ENCODE peak calls at places on chromosomes 2 and 18, in five cellular contexts. N is sigmoid colon, M is transverse colon, J is A549, H is tibial nerve. G is an unnamed sample.

GRCh38 chr18:46340716-46341115 is 236.5 kb downstream of the HAUS1 start:
- DNase-seq in M (no peak), H (no peak), J (no peak), N (peak), G (no peak)

GRCh38 chr18:8257851-8258434 is 351.3 kb upstream of the RAB12 start:
- DNase-seq in J (no peak), N (no peak), H (no peak), M (no peak), G (no peak)

GRCh38 chr2:42756150-42756549 is 7.8 kb downstream of the OXER1 start:
- DNase-seq in J (no peak), H (no peak), N (no peak), M (no peak), G (no peak)

GRCh38 chr2:62547849-62548248 is 41.9 kb upstream of the TMEM17 start:
- DNase-seq in J (no peak), H (no peak), M (no peak), N (no peak), G (no peak)

GRCh38 chr2:65456074-65456473 is 23.7 kb upstream of the SPRED2 start:
- DNase-seq in H (no peak), M (no peak), J (no peak), N (no peak), G (no peak)

GRCh38 chr18:50627594-50628542 is 68.0 kb downstream of the MAPK4 start:
- DNase-seq in M (no peak), N (peak), H (no peak), J (no peak), G (no peak)

GRCh38 chr18:69636529-69637301 is 236.0 kb downstream of the DOK6 start:
- DNase-seq in N (no peak), J (no peak), H (no peak), M (no peak), G (no peak)

GRCh38 chr2:49772299-49772970 is 618.1 kb upstream of the FSHR start:
- DNase-seq in M (no peak), H (no peak), N (no peak), J (no peak), G (no peak)

GRCh38 chr2:46135936-46136335 is 161.3 kb upstream of the EPAS1 start:
- DNase-seq in N (no peak), M (no peak), H (no peak), J (no peak), G (no peak)

GRCh38 chr18:38525039-38525438 is 959.4 kb upstream of the CELF4 start:
- DNase-seq in H (no peak), J (no peak), N (no peak), M (no peak), G (no peak)

GRCh38 chr2:123179526-123179925 is 845.6 kb upstream of the CNTNAP5 start:
- DNase-seq in J (no peak), H (no peak), N (no peak), M (no peak), G (no peak)

GRCh38 chr2:210686401-210686800 is 130.0 kb downstream of the CPS1 start:
- DNase-seq in J (no peak), M (no peak), H (no peak), N (no peak), G (no peak)

GRCh38 chr2:120511546-120512320 is 165.8 kb downstream of the INHBB start:
- DNase-seq in M (no peak), J (no peak), H (no peak), N (peak), G (peak)

GRCh38 chr2:168671932-168672331 is 130.5 kb upstream of the NOSTRIN start:
- DNase-seq in J (no peak), M (no peak), H (no peak), N (no peak), G (no peak)

GRCh38 chr2:203498161-203498560 is 36.9 kb downstream of the RAPH1 start:
- DNase-seq in N (no peak), J (peak), M (no peak), H (no peak), G (no peak)

GRCh38 chr18:51522338-51522737 is 324.9 kb upstream of the MEX3C start:
- DNase-seq in M (no peak), H (no peak), N (no peak), J (no peak), G (no peak)

GRCh38 chr2:215423928-215424540 is 11.8 kb downstream of the FN1 start:
- DNase-seq in N (no peak), M (no peak), H (no peak), J (no peak), G (no peak)

GRCh38 chr2:8103085-8103708 is 578.7 kb upstream of the ID2 start:
- DNase-seq in M (no peak), H (no peak), J (peak), N (no peak), G (no peak)

GRCh38 chr2:155372969-155373368 is 674.5 kb downstream of the KCNJ3 start:
- DNase-seq in H (no peak), N (no peak), M (no peak), J (no peak), G (no peak)

GRCh38 chr18:35694803-35695202 is 113.3 kb downstream of the GALNT1 start:
- DNase-seq in H (no peak), N (no peak), J (no peak), M (no peak), G (no peak)

GRCh38 chr18:35695384-35695783 is 113.8 kb downstream of the GALNT1 start:
- DNase-seq in H (no peak), N (no peak), M (no peak), J (no peak), G (no peak)

GRCh38 chr18:35693829-35694228 is 112.3 kb downstream of the GALNT1 start:
- DNase-seq in H (no peak), N (no peak), M (no peak), J (no peak), G (no peak)

GRCh38 chr18:35696307-35696706 is 114.8 kb downstream of the GALNT1 start:
- DNase-seq in N (no peak), H (no peak), M (no peak), J (no peak), G (no peak)

GRCh38 chr18:35695803-35696202 is 114.3 kb downstream of the GALNT1 start:
- DNase-seq in N (no peak), J (no peak), M (no peak), H (peak), G (no peak)
- TF ChIP-seq EP300 in N (no peak), J (no peak), M (no peak), H (peak), G (no peak)

GRCh38 chr2:240565267-240566202 is 2.7 kb upstream of the RNPEPL1 start:
- DNase-seq in N (peak), M (peak), J (peak), H (peak), G (peak)
- TF ChIP-seq POLR2A in N (no peak), M (peak), J (peak), H (no peak), G (no peak)

GRCh38 chr2:68245066-68245465 is 7.3 kb downstream of the PPP3R1 start:
- DNase-seq in M (no peak), N (no peak), H (no peak), J (no peak), G (no peak)

GRCh38 chr2:68248361-68248760 is 4.0 kb downstream of the PPP3R1 start:
- DNase-seq in M (no peak), H (no peak), N (no peak), J (no peak), G (no peak)

GRCh38 chr2:68240446-68240845 is 11.9 kb downstream of the PPP3R1 start:
- DNase-seq in J (no peak), H (no peak), M (no peak), N (no peak), G (no peak)

GRCh38 chr2:68245672-68246071 is 6.7 kb downstream of the PPP3R1 start:
- DNase-seq in M (no peak), H (no peak), J (no peak), N (no peak), G (no peak)

DNA sequence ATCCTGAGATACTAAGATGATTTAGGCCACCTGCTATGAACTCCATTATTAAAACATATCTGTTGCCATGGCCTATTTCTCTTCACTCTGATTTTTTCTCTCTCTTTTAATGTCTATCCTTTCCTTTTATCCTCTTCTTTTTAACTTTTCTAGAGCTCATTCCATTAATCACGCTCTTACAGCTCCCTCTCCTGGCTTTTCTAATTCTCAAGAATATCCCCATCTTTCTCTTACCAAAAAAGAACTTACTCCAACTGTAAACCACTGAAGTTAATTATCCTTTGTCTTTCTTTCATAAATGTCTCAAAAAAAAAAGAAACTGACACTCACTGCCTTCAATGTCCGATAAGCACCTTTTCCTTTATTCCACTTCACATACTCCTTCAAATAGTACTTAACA is 7.9 kb downstream of the PPP3R1 start:
- DNase-seq in J (no peak), H (no peak), N (no peak), M (no peak), G (no peak)
- TF ChIP-seq CTCF in J (peak), H (no peak), N (no peak), M (no peak), G (no peak)

DNA sequence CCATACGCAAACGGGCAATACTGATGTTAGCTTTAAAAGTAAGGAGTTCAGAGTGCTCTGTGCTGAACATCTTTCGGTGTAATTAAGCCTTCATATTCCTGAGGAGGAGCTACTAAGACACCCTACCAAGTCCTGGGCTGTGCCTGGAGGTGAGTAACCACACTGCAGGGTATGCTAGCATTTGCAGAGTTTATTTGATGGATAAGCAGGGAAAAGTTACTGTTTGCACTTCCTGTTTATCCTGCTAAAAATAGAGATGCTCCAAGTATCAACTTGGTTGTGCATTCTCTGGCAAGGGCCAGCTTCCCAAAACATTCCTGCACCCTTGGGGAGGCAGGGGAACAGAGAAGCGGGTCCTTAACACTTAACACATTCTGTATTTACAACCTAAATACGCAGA is 49.8 kb downstream of the PARD6G start:
- DNase-seq in M (no peak), J (no peak), H (no peak), N (no peak), G (no peak)
- TF ChIP-seq EP300 in M (no peak), J (no peak), H (no peak), N (no peak), G (no peak)

GRCh38 chr2:68303033-68303901 is 16.5 kb downstream of the CNRIP1 start:
- DNase-seq in M (no peak), J (no peak), H (no peak), N (no peak), G (no peak)

GRCh38 chr2:68302281-68302680 is 17.5 kb downstream of the CNRIP1 start:
- DNase-seq in M (no peak), J (no peak), N (no peak), H (no peak), G (no peak)
- TF ChIP-seq POLR2A in M (no peak), J (no peak), N (no peak), H (no peak), G (no peak)

DNA sequence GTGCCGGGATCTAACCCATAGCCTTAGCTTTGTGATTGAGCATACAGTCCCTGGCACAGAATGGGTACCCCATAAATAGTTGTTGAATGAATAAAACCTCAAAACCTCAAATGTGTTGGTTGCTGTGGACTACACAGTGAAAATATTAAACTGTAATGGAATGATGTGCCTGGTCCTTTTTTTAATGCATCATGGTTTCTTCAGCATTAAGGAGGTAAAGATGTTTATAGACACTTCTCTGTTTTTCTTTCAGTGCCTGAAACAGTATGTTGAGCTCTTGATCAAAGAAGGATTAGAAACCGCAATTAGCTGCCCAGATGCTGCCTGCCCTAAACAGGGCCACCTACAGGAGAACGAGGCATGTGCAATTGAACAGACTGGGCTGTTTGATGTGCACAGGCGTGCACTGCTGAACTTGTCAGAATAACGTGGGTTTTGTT is 97.0 kb downstream of the RNF144A start:
- DNase-seq in M (peak), H (no peak), N (no peak), J (no peak), G (no peak)
- TF ChIP-seq CTCF in M (peak), H (no peak), N (peak), J (no peak), G (no peak)

GRCh38 chr2:39531220-39531777 is 94.2 kb upstream of the MAP4K3 start:
- DNase-seq in J (no peak), N (no peak), H (no peak), M (no peak), G (no peak)

GRCh38 chr2:39529836-39530235 is 92.8 kb upstream of the MAP4K3 start:
- DNase-seq in M (no peak), N (no peak), H (no peak), J (no peak), G (no peak)

GRCh38 chr2:39528701-39529100 is 91.6 kb upstream of the MAP4K3 start:
- DNase-seq in J (no peak), H (no peak), N (no peak), M (no peak), G (no peak)

GRCh38 chr2:39532933-39533332 is 95.8 kb upstream of the MAP4K3 start:
- DNase-seq in N (no peak), M (no peak), J (no peak), H (no peak), G (no peak)

GRCh38 chr2:39530423-39530866 is 93.4 kb upstream of the MAP4K3 start:
- DNase-seq in M (no peak), N (no peak), J (no peak), H (no peak), G (no peak)
- TF ChIP-seq EP300 in M (no peak), N (no peak), J (no peak), H (no peak), G (no peak)

GRCh38 chr18:63949068-63949737 is at the start of gene HMSD:
- DNase-seq in H (peak), J (peak), M (peak), N (no peak), G (peak)
- TF ChIP-seq POLR2A in H (no peak), J (no peak), M (no peak), N (no peak), G (no peak)

GRCh38 chr2:220101902-220102301 is 474.5 kb downstream of the SLC4A3 start:
- DNase-seq in J (no peak), H (no peak), N (no peak), M (no peak), G (no peak)

GRCh38 chr2:220107380-220107791 is 480.0 kb downstream of the SLC4A3 start:
- DNase-seq in H (no peak), N (no peak), J (no peak), M (no peak), G (no peak)

GRCh38 chr2:220106065-220106464 is 478.6 kb downstream of the SLC4A3 start:
- DNase-seq in N (no peak), J (no peak), H (no peak), M (no peak), G (no peak)

GRCh38 chr2:220103596-220103995 is 476.2 kb downstream of the SLC4A3 start:
- DNase-seq in J (no peak), M (no peak), N (no peak), H (no peak), G (no peak)

DNA sequence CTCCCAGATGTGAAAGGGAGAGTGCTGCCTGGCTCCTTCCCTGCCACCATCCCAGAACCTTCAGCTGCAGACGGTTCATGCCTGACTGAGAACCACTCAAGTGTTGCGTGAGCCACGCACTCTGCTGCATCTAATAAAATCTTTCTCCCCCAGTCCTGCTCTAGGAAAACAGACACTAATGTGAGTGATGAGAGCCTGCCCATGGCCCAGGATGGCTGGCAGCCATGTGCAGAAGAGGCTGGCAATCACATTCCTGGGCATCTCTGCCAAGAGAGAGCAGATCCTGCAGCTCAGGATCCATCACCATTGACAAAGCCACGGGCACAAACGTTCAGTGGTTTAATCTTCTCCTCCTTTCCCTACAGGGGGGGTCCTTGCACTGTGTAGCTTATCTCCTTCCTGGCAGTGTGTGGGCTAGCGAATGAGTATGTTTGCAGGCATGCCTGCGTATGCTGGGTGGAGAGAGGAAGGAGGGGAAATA is 477.5 kb downstream of the SLC4A3 start:
- DNase-seq in N (no peak), J (peak), M (no peak), H (no peak), G (peak)
- TF ChIP-seq CTCF in N (no peak), J (no peak), M (no peak), H (no peak), G (no peak)

GRCh38 chr2:67974564-67975430 is 88.0 kb downstream of the C1D start:
- DNase-seq in M (peak), N (no peak), H (no peak), J (no peak), G (peak)
- TF ChIP-seq EP300 in M (no peak), N (no peak), H (no peak), J (no peak), G (no peak)